ENCODE peak calls at places on chromosomes 16 and 17, in eight cellular contexts. S, F, U, R, C, H, B and V are unnamed samples.

GRCh38 chr16:1668612-1669319 is 9.3 kb upstream of the JPT2 start:
- DNase-seq in S (no peak), F (no peak), U (no peak), R (no peak), C (no peak), H (no peak), B (no peak), V (no peak)

GRCh38 chr17:77085916-77086432 is 54.8 kb upstream of the SEC14L1 start:
- DNase-seq in S (no peak), F (no peak), U (peak), R (no peak), C (no peak), H (no peak), B (no peak), V (no peak)

GRCh38 chr17:29458066-29458465 is 67.9 kb downstream of the TAOK1 start:
- DNase-seq in S (no peak), F (no peak), U (no peak), R (no peak), C (no peak), H (no peak), B (no peak), V (no peak)

GRCh38 chr17:4740584-4740983 is 856 bp upstream of the CXCL16 start:
- DNase-seq in S (no peak), F (no peak), U (no peak), R (no peak), C (no peak), H (no peak), B (no peak), V (no peak)

GRCh38 chr17:77323413-77324171 is 182.8 kb downstream of the SEC14L1 start:
- DNase-seq in S (no peak), F (peak), U (no peak), R (peak), C (no peak), H (no peak), B (no peak), V (peak)

GRCh38 chr16:71426069-71426879 is 15.6 kb downstream of the TLE7 start:
- DNase-seq in S (no peak), F (no peak), U (no peak), R (no peak), C (peak), H (peak), B (no peak), V (no peak)

GRCh38 chr17:7083592-7083991 is 3.5 kb upstream of the CLEC10A start:
- DNase-seq in S (no peak), F (no peak), U (no peak), R (no peak), C (no peak), H (no peak), B (no peak), V (no peak)

GRCh38 chr16:318628-319027 is 33.9 kb downstream of the AXIN1 start:
- DNase-seq in S (no peak), F (peak), U (no peak), R (no peak), C (no peak), H (no peak), B (no peak), V (no peak)

GRCh38 chr17:36993227-36993626 is 44.5 kb downstream of the AATF start:
- DNase-seq in S (no peak), F (no peak), U (no peak), R (no peak), C (no peak), H (no peak), B (no peak), V (no peak)

GRCh38 chr17:79777166-79777843 is 643 bp upstream of the CBX2 start:
- DNase-seq in S (no peak), F (peak), U (peak), R (peak), C (no peak), H (peak), B (peak), V (no peak)

GRCh38 chr16:51146256-51146924 is 4.7 kb downstream of the SALL1 start:
- DNase-seq in S (no peak), F (no peak), U (no peak), R (no peak), C (no peak), H (peak), B (no peak), V (no peak)

GRCh38 chr16:77227745-77228144 is 28.5 kb downstream of the SYCE1L start:
- DNase-seq in S (no peak), F (no peak), U (no peak), R (no peak), C (no peak), H (no peak), B (no peak), V (no peak)

GRCh38 chr17:1577186-1577585 is 14.6 kb upstream of the PITPNA start:
- DNase-seq in S (no peak), F (peak), U (peak), R (no peak), C (no peak), H (peak), B (peak), V (peak)

GRCh38 chr17:20916383-20916782 is 126.4 kb downstream of the USP22 start:
- DNase-seq in S (no peak), F (no peak), U (no peak), R (no peak), C (no peak), H (no peak), B (no peak), V (no peak)

GRCh38 chr16:85399583-85400284 is 213.4 kb upstream of the GSE1 start:
- DNase-seq in S (no peak), F (no peak), U (no peak), R (peak), C (no peak), H (no peak), B (no peak), V (no peak)